ENCODE peak calls at places on chromosomes 4 and X, in eight cellular contexts. Q is spleen, F is breast epithelium, V is transverse colon, L is K562, H is sigmoid colon, N is H1, P is stomach. X is an unnamed sample. For H3K4me1, the result is how much of the 10 kb centered on the place peaks cover.

GRCh38 chrX:115958687-115959359 is 211.7 kb upstream of the AGTR2 start:
- DNase-seq in V (no peak), Q (no peak), F (no peak), L (no peak), P (no peak), N (no peak), H (no peak), X (no peak)

GRCh38 chrX:149004936-149005335 is 500.2 kb downstream of the IDS start:
- DNase-seq in F (no peak), P (no peak), H (no peak), Q (no peak), N (no peak), L (peak), V (no peak), X (no peak)

GRCh38 chrX:111040377-111041017 is 55.5 kb upstream of the PAK3 start:
- DNase-seq in H (no peak), F (no peak), N (no peak), P (no peak), Q (no peak), V (no peak), L (no peak), X (no peak)

GRCh38 chr4:6991771-6992557 is 51.2 kb upstream of the TADA2B start:
- DNase-seq in V (no peak), P (peak), H (no peak), Q (no peak), L (no peak), N (no peak), F (no peak), X (no peak)

GRCh38 chrX:56805399-56805798 is 76.4 kb downstream of the NBDY start:
- DNase-seq in Q (peak), V (no peak), L (no peak), F (no peak), H (no peak), N (no peak), P (no peak), X (no peak)

GRCh38 chr4:185932491-185932890 is 120.5 kb upstream of the SORBS2 start:
- DNase-seq in N (no peak), F (no peak), Q (no peak), H (no peak), P (no peak), V (no peak), L (no peak), X (peak)

GRCh38 chr4:3250438-3250955 is 1.5 kb downstream of the MSANTD1 start:
- DNase-seq in H (peak), P (no peak), L (no peak), V (no peak), Q (peak), N (peak), F (no peak), X (no peak)

GRCh38 chr4:55547461-55547770 is 707 bp upstream of the CLOCK start:
- DNase-seq in F (no peak), P (no peak), H (peak), V (no peak), Q (peak), N (no peak), L (no peak), X (no peak)

GRCh38 chr4:53136954-53137353 is 228.9 kb downstream of the SCFD2 start:
- DNase-seq in V (no peak), N (no peak), P (no peak), Q (no peak), F (no peak), H (no peak), L (no peak), X (no peak)

GRCh38 chr4:67721770-67722597 is 21.0 kb upstream of the UBA6 start:
- DNase-seq in V (no peak), H (no peak), L (peak), Q (no peak), N (no peak), F (no peak), P (no peak), X (no peak)

GRCh38 chr4:125316781-125317525 is 2.2 kb downstream of the FAT4 start:
- DNase-seq in L (no peak), Q (peak), P (peak), V (peak), F (no peak), H (peak), N (no peak), X (no peak)

GRCh38 chrX:143027262-143027661 is 1.5 kb downstream of the SPANXN4 start:
- DNase-seq in P (no peak), H (no peak), V (no peak), L (no peak), F (no peak), N (no peak), Q (no peak), X (no peak)

GRCh38 chr4:113674251-113674650 is 87.3 kb downstream of the CAMK2D start:
- DNase-seq in L (no peak), Q (no peak), V (peak), H (no peak), F (no peak), P (no peak), N (no peak), X (no peak)

DNA sequence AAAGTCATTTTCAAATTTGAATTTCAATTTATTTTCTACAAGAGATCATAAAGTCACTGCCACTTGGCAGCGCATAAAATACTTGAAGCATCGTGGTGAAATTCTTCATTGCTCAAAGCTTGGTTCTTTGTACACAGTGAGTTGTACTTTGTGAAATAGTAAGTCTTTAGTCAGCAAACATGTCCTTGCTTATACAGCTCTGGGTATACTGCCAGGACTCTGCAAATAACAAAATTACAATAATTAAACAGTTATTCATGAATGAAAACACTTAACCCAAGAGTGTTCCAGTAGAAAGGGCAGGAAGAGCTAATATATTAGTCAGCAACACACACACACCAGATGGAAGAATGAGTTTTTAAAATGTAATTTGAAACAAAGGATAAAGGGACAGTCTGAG is 1300.9 kb upstream of the DIAPH2 start:
- DNase-seq in N (no peak), L (no peak), P (no peak), H (no peak), F (no peak), V (no peak), Q (no peak), X (no peak)
- TF ChIP-seq POLR2AphosphoS5 in N (no peak), L (no peak), P (no peak), H (no peak), F (no peak), V (no peak), Q (no peak), X (no peak)

DNA sequence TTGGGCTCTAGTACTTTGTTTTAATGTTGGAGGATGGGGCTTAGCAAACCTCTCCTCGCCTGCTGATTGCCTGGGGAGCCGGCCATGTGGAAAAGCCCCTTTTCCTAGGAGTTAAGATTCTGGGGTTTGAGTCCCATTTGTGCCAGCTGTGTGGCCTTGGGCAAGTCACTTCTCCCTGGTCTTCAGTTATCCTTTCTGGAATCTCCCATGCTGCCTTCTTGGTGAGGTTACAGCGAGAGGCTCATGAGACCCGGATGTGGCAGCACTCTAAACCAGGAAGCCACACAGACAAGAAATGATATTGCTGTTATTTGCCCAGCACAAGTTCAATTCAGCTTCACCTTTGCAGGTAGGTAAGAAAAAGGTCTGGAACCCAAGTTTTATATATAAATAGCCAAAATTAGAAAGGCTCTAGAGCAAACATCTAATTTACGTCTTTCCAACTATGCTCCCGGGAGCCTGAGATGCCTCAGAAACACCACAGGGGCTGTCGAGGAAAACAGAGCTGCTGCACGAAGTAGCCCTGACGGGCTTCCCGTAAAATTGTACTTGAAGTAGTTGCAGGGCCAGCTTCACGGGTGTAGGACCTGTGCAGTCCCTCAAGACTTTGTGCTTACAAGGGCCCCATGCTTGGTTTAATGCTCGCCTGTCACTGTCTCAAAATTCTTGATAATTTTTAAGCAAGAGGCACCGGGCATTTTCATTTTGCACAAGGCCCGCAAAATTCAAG is 8.3 kb upstream of the SASH3 start:
- DNase-seq in F (no peak), H (no peak), Q (peak), L (no peak), P (no peak), N (no peak), V (no peak), X (no peak)
- H3K4me1 ChIP-seq in F (under half), H (under half), Q (under half), L (under half), P (under half), N (under half), V (under half), X (under half)

GRCh38 chr4:124192544-124192943 is 520.0 kb downstream of the ANKRD50 start:
- DNase-seq in N (no peak), V (no peak), P (no peak), H (no peak), Q (no peak), L (no peak), F (no peak), X (no peak)
- TF ChIP-seq POLR2AphosphoS5 in N (no peak), V (no peak), P (no peak), H (no peak), Q (no peak), L (no peak), F (no peak), X (no peak)

DNA sequence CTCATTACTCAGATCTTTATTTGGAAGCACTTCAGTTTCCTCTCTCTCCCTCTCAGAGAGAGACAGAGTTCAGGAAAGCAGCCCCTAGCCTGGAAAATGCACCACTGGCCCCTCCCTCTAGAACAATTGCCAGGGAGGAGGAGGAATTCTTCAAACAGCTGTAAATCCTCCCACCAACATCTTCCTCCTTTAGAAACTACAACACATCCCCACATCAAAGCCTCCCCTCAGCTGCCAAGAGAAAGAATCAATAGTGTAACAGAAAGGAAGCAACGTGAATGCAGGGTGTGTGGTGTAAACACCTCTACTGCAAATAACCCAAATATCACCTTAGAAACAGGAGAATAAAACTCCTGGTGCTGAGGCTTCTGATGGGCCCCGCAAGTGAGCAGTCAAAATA is 249.9 kb upstream of the GATB start:
- DNase-seq in P (no peak), H (no peak), F (no peak), V (no peak), Q (no peak), N (no peak), L (no peak), X (no peak)
- H3K4me1 ChIP-seq in P (under half), H (under half), F (under half), V (under half), Q (under half), N (under half), L (under half), X (under half)

X was measured in esophagus muscularis mucosa.